ENCODE peak calls at places on chromosomes 7 and 10, in six cellular contexts. X is GM06990; Q is H7; R is T-helper 2 cell; Y is AG08396; S is stimulated activated CD4-positive, alpha-beta T cell treated with anti-CD3 and anti-CD28 coated beads, Interleukin-1b, Interleukin-23, amount 100 ng/mL, for 4 hours. P is an unnamed sample.

GRCh38 chr10:133180915-133181639 is 21.1 kb downstream of the KNDC1 start:
- DNase-seq in X (no peak), Q (peak; percentile 64), R (no peak), Y (no peak), S (no peak), P (no peak)

GRCh38 chr7:10644849-10645248 is 328.8 kb upstream of the PHF14 start:
- DNase-seq in X (no peak), Q (no peak), R (no peak), Y (no peak), S (no peak), P (no peak)

GRCh38 chr10:45427956-45428338 is 53.9 kb downstream of the ALOX5 start:
- DNase-seq in X (no peak), Q (no peak), R (no peak), Y (no peak), S (no peak), P (no peak)

GRCh38 chr10:689433-690226 is at the start of gene DIP2C:
- DNase-seq in X (no peak), Q (peak; percentile 99), R (no peak), Y (peak; percentile 98), S (no peak), P (peak; percentile 71)

GRCh38 chr10:79465341-79465740 is 19.9 kb upstream of the ZCCHC24 start:
- DNase-seq in X (no peak), Q (no peak), R (no peak), Y (no peak), S (no peak), P (no peak)

GRCh38 chr7:43491984-43492383 is 90.9 kb upstream of the STK17A start:
- DNase-seq in X (no peak), Q (no peak), R (no peak), Y (peak; percentile 66), S (no peak), P (no peak)

GRCh38 chr7:157694389-157694665 is 357.5 kb downstream of the DNAJB6 start:
- DNase-seq in X (no peak), Q (peak; percentile 43), R (no peak), Y (no peak), S (no peak), P (no peak)

GRCh38 chr10:10320981-10321380 is 696.7 kb upstream of the CELF2 start:
- DNase-seq in X (no peak), Q (no peak), R (no peak), Y (no peak), S (no peak), P (no peak)

GRCh38 chr7:56092789-56093531 is at the start of gene PHKG1:
- DNase-seq in X (no peak), Q (peak; percentile 81), R (no peak), Y (peak; percentile 89), S (no peak), P (no peak)

P was measured in progenitor cell of endocrine pancreas.